ENCODE peak calls at places on chromosomes 1 and 21, in nine cellular contexts. K is GM23248, Z is OCI-LY7, X is neural progenitor cell, Q is PC-3, E is GM23338, I is HCT116, J is SK-N-SH, F is MM.1S. G is an unnamed sample.
A peak's percentile ranks its signal among the peaks of the same experiment; 100 is the strongest.

GRCh38 chr1:67889940-67890567 is 56.8 kb upstream of the GNG12 start:
- DNase-seq in Z (no peak), F (no peak), I (peak; percentile 50), Q (peak; percentile 85), E (no peak), X (no peak), J (no peak), K (peak; percentile 92), G (peak; percentile 41)

GRCh38 chr1:23376890-23377811 is 7.5 kb upstream of the ZNF436 start:
- DNase-seq in E (no peak), X (peak; percentile 22), F (no peak), K (peak; percentile 91), I (peak; percentile 54), Z (no peak), Q (peak; percentile 89), J (no peak), G (peak; percentile 49)

GRCh38 chr1:4203501-4203900 is 303.4 kb upstream of the C1orf174 start:
- DNase-seq in J (no peak), E (no peak), I (no peak), K (no peak), Z (no peak), Q (no peak), X (no peak), F (no peak), G (no peak)

GRCh38 chr1:208101661-208102431 is 142.3 kb downstream of the PLXNA2 start:
- DNase-seq in E (peak; percentile 33), K (peak; percentile 30), X (peak; percentile 72), I (no peak), Z (no peak), Q (no peak), F (no peak), J (no peak), G (no peak)

GRCh38 chr21:27532081-27532480 is 565.2 kb upstream of the ADAMTS5 start:
- DNase-seq in K (peak; percentile 52), X (no peak), E (no peak), J (no peak), F (no peak), Z (no peak), I (no peak), Q (peak; percentile 58), G (peak; percentile 46)

GRCh38 chr1:238664139-238664538 is 722.2 kb upstream of the CHRM3 start:
- DNase-seq in I (no peak), J (no peak), Q (no peak), X (no peak), F (no peak), Z (no peak), K (no peak), E (no peak), G (no peak)

GRCh38 chr1:27522860-27523665 is 33.1 kb upstream of the WASF2 start:
- DNase-seq in K (peak; percentile 52), F (no peak), I (no peak), Z (peak; percentile 65), J (no peak), X (peak; percentile 52), E (peak; percentile 74), Q (peak; percentile 31), G (peak; percentile 68)

GRCh38 chr21:41868062-41868710 is 11.0 kb downstream of the PRDM15 start:
- DNase-seq in Q (no peak), J (no peak), X (no peak), E (no peak), F (peak; percentile 97), Z (peak; percentile 96), K (peak; percentile 72), I (no peak), G (no peak)

GRCh38 chr21:44012474-44013379 is 618 bp downstream of the TRAPPC10 start:
- DNase-seq in Z (peak; percentile 89), Q (peak; percentile 32), K (peak; percentile 71), E (peak; percentile 85), J (peak; percentile 84), I (no peak), X (peak; percentile 92), F (peak; percentile 93), G (peak; percentile 76)

GRCh38 chr1:171940373-171940772 is 99.1 kb downstream of the DNM3 start:
- DNase-seq in J (no peak), E (no peak), Z (no peak), F (no peak), X (no peak), K (peak; percentile 57), I (no peak), Q (no peak), G (peak; percentile 6)

GRCh38 chr1:198096390-198096789 is 60.4 kb upstream of the NEK7 start:
- DNase-seq in I (no peak), X (peak; percentile 67), Z (no peak), J (no peak), F (no peak), Q (no peak), K (peak; percentile 38), E (peak; percentile 41), G (no peak)

GRCh38 chr1:156154317-156154749 is 948 bp downstream of the SEMA4A start:
- DNase-seq in Q (no peak), I (no peak), Z (peak; percentile 88), J (no peak), K (no peak), F (peak; percentile 95), E (no peak), X (no peak), G (no peak)
- H3K4me3 ChIP-seq in Q (no peak overlapping the region), I (no peak overlapping the region), Z (peak overlapping the region; percentile 78), J (no peak overlapping the region), K (no peak overlapping the region), F (peak overlapping the region; percentile 86), E (no peak overlapping the region), X (no peak overlapping the region), G (no peak overlapping the region)

GRCh38 chr1:70153739-70154138 is 51.6 kb downstream of the LRRC40 start:
- DNase-seq in Z (no peak), X (no peak), K (no peak), E (no peak), F (no peak), I (no peak), J (no peak), Q (no peak), G (no peak)

DNA sequence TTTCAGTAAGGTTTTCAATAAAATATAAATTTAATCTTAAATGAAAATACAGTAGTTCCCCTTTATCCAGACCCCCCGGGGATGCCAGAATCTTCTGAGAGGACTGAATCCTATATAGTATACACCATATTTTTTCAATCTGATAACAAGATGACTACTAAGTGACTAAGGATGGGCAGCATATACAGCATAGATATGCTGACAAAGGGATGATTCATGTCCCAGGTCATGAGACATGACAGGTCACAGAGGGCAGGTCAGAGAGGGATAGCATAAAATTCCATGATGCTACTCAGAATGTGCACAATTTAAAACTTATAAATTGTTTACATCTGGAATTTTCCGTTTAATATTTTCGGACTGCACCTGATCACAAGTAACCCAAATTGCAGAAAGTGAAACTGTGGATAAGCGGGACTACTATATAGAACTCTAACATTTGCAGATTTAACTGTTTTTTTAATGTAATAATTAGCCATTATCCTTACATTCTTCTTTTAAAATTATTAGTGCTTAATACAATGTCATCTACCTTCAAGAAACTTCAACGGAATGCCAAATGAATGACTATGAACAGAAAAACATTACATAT is 48.8 kb downstream of the LRRC40 start:
- DNase-seq in X (no peak), I (no peak), J (no peak), E (no peak), Z (no peak), K (peak; percentile 64), Q (peak; percentile 40), F (no peak), G (no peak)
- TF ChIP-seq EZH2phosphoT487 in X (no peak), I (no peak), J (no peak), E (no peak), Z (no peak), K (no peak), Q (no peak), F (no peak), G (no peak)

GRCh38 chr1:218664385-218665170 is 319.4 kb downstream of the TGFB2 start:
- DNase-seq in X (no peak), K (peak; percentile 47), Z (no peak), E (no peak), F (no peak), Q (peak; percentile 94), J (no peak), I (no peak), G (peak; percentile 24)
- H3K4me2 ChIP-seq in X (no peak overlapping the region), K (peak overlapping the region; percentile 62), Z (no peak overlapping the region), E (no peak overlapping the region), F (no peak overlapping the region), Q (peak overlapping the region; percentile 60), J (peak overlapping the region; percentile 30), I (peak overlapping the region; percentile 64), G (peak overlapping the region; percentile 10)

GRCh38 chr1:148389027-148389339 is 94.1 kb downstream of the PPIAL4G start:
- DNase-seq in X (no peak), Q (no peak), K (no peak), J (no peak), I (no peak), Z (no peak), E (no peak), F (no peak), G (no peak)
- H3K4me3 ChIP-seq in X (peak overlapping the region; percentile 29), Q (peak overlapping the region; percentile 64), K (peak overlapping the region; percentile 78), J (peak overlapping the region; percentile 56), I (peak overlapping the region; percentile 54), Z (peak overlapping the region; percentile 56), E (peak overlapping the region; percentile 57), F (peak overlapping the region; percentile 59), G (peak overlapping the region; percentile 11)

G was measured in hepatocyte.